ENCODE peak calls at places on chromosomes 5 and 9, in four cellular contexts. S is mesendoderm; R is endothelial cell of umbilical vein; D is CD8-positive, alpha-beta T cell. O is an unnamed sample.

GRCh38 chr9:76699966-76700365 is 64.3 kb upstream of the PCA3 start:
- DNase-seq in R (peak; percentile 34), D (no peak), S (no peak), O (peak; percentile 75)

GRCh38 chr9:123390337-123391135 is 34.5 kb downstream of the CRB2 start:
- DNase-seq in R (no peak), S (no peak), D (no peak), O (no peak)

GRCh38 chr9:85900504-85901201 is 40.3 kb upstream of the NAA35 start:
- DNase-seq in S (peak; percentile 69), R (peak; percentile 54), D (no peak), O (peak; percentile 15)

GRCh38 chr5:79456449-79456848 is 57.5 kb downstream of the HOMER1 start:
- DNase-seq in S (no peak), R (no peak), D (no peak), O (no peak)

GRCh38 chr5:133252133-133252480 is 200.3 kb downstream of the HSPA4 start:
- DNase-seq in R (no peak), D (no peak), S (no peak), O (no peak)

GRCh38 chr9:15509931-15510788 is 610 bp downstream of the PSIP1 start:
- DNase-seq in D (peak; percentile 77), R (peak; percentile 36), S (peak; percentile 73), O (peak; percentile 20)

GRCh38 chr5:180494510-180495181 is 467 bp downstream of the CNOT6 start:
- DNase-seq in R (peak; percentile 50), S (peak; percentile 36), D (no peak), O (peak; percentile 18)

GRCh38 chr9:112858625-112859147 is 32.0 kb downstream of the SLC46A2 start:
- DNase-seq in D (no peak), S (no peak), R (no peak), O (no peak)

GRCh38 chr9:126431112-126431742 is 104.6 kb downstream of the MVB12B start:
- DNase-seq in S (no peak), R (no peak), D (no peak), O (no peak)

GRCh38 chr5:78985407-78986223 is 505 bp upstream of the ARSB start:
- DNase-seq in S (no peak), R (peak; percentile 71), D (peak; percentile 52), O (peak; percentile 45)

GRCh38 chr5:79413112-79413511 is 100.8 kb downstream of the HOMER1 start:
- DNase-seq in S (no peak), D (no peak), R (peak; percentile 18), O (no peak)

GRCh38 chr5:138354926-138355378 is 2.5 kb downstream of the KDM3B start:
- DNase-seq in S (peak; percentile 88), R (peak; percentile 79), D (no peak), O (peak; percentile 68)

DNA sequence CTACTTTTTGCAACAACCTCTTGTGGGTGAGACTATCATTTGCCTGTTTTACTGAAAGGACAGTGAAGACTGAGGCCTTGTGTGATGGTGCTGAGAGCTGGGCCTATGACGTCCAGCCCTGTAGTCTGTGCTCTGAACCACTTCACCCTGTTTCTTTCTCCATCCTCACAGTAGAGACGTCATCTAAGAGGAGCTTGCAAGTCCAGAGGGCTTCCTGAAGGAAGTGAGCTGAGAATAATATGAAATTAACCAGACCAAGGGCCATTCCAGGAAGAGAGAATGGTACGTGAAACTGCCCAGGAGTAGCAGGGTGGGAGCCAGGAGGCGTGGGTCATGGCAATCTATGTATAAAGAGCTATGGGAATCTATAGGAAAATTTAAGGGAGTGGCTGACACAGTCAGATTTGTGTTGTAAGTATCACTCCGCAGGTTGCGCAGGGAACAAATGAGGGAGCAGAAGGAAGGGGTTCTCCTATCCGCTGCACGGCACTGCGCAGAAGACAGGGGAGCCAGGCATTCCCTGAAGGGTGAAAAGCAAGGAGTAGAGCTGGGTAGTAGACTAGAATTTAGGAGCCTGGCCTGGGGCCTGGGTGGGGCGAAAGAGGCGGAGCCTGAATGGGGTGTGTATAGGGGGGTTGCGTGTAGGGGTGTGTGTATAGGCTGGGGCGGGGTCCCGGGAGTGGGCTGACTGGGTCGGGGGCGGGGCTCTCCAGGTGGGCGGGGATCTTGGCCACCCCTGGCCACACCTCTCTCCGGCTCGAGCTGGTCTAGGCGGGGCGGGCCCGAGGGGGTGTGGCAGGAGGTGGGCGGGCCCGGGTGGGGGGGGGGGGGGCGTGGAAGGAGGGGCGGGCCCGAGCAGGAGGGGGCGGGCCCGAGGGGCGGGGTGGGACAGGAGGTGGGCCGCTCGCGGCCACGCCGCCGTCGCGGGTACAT is at the start of gene FGFR4:
- DNase-seq in R (no peak), S (peak; percentile 91), D (peak; percentile 66), O (peak; percentile 70)
- H3K27ac ChIP-seq in R (no peak within 1 kb of the TSS), S (no peak within 1 kb of the TSS), D (no peak within 1 kb of the TSS), O (no peak within 1 kb of the TSS)

GRCh38 chr5:127313847-127314473 is 23.4 kb downstream of the MEGF10 start:
- DNase-seq in S (peak; percentile 60), D (peak; percentile 79), R (peak; percentile 69), O (peak; percentile 17)
- H3K27ac ChIP-seq in S (no peak overlapping the region), D (no peak overlapping the region), R (no peak overlapping the region), O (no peak overlapping the region)

GRCh38 chr9:21081999-21082398 is 4.3 kb upstream of the IFNB1 start:
- DNase-seq in S (no peak), R (no peak), D (no peak), O (no peak)

GRCh38 chr9:21082671-21083070 is 4.9 kb upstream of the IFNB1 start:
- DNase-seq in R (no peak), S (no peak), D (no peak), O (no peak)

GRCh38 chr9:21078702-21079101 is 960 bp upstream of the IFNB1 start:
- DNase-seq in S (peak; percentile 38), D (no peak), R (no peak), O (no peak)

GRCh38 chr9:21080793-21081192 is 3.1 kb upstream of the IFNB1 start:
- DNase-seq in S (no peak), R (no peak), D (no peak), O (no peak)

GRCh38 chr9:21081451-21081850 is 3.7 kb upstream of the IFNB1 start:
- DNase-seq in D (no peak), R (peak; percentile 45), S (no peak), O (no peak)
- H3K27ac ChIP-seq in D (no peak overlapping the region), R (peak overlapping the region; percentile 19), S (no peak overlapping the region), O (no peak overlapping the region)

DNA sequence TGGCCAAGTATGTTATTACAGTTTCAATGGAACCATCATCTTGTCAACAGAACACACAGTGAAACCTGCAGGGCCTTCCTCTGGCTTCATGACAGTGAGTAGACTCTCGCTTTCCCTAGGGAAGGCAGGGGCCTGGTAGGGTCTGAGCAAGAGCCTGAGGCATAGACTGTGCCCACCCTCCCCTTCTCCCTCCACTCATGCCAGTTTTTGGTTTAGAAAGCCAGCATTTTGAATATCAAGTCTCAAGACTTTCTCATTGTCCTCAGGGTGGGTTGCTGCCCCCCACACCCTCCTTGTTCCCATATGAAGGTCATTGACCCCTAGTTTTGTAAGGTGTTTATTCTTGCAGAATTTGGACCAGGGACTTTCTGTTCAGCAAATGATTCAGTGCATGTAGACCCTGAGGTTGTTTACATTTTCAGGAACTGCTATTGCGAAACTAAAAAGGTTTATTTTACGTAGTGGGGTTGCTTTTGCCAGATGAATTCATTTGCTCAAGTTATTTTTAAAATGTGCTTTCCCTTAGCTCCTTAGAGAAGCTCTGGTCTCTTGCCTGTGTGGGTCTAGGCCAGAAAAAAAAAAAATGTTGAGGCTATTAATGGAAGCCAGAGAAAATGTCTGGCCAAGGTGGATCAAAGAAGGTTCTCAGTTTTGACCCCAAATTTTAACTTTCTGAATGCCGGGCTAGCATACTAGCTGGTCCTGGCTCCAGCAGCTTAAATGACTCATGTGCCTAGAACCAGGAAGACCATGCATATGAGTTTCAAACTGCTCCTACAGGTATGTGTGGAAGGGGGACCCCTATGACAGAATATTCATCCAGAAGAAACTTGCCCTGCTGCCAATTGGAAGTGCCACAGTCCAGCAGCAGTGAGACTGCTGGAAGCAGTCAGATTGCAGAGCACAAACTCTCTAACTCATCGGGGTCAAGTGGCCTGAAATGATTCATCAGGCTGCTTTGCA is 10.1 kb upstream of the MOB3B start:
- DNase-seq in R (no peak), D (no peak), S (no peak), O (peak; percentile 54)
- H3K27ac ChIP-seq in R (no peak overlapping the region), D (no peak overlapping the region), S (no peak overlapping the region), O (peak overlapping the region; percentile 39)

DNA sequence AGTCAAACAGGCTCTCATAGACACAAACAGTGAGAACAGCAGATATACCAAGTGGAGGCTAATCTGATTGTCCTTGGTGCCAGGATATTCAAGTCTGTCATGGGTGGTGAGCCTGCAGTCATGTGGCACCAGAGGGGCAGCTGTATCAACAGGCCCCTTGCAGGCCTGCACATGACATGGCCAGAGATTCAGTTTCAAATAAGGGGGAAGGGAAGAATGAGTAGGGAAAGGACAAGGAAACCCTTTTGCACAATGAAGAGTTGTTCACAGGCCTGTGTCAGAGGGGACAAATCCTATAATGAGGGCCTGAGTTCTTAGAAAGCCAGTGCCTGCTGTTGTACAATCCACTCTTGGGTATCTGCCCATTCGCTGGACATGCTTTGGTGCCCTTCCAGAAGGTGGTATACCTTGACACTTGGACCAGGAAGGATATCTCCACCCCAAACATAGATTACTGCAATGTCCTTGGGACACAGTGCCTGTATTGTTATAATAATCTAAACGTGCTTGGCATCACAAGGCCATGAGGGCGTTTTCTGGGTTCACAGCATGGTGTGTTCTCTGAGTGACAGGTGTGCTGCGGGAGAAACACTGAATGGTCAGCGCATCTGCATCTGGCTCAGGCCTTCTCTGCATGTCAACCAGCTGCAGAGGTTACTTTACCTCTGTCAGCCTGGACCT is 1.9 kb upstream of the TMEM171 start:
- DNase-seq in S (no peak), D (no peak), R (no peak), O (no peak)
- H3K27ac ChIP-seq in S (no peak overlapping the region), D (no peak overlapping the region), R (no peak overlapping the region), O (no peak overlapping the region)

GRCh38 chr9:134965421-134965820 is 47.7 kb upstream of the FCN1 start:
- DNase-seq in R (no peak), S (no peak), D (no peak), O (no peak)
- H3K27ac ChIP-seq in R (no peak overlapping the region), S (no peak overlapping the region), D (no peak overlapping the region), O (no peak overlapping the region)

GRCh38 chr5:141850786-141851185 is 27.4 kb downstream of the PCDH1 start:
- DNase-seq in R (no peak), S (peak; percentile 70), D (no peak), O (no peak)
- H3K27ac ChIP-seq in R (peak overlapping the region; percentile 59), S (peak overlapping the region; percentile 33), D (no peak overlapping the region), O (no peak overlapping the region)

DNA sequence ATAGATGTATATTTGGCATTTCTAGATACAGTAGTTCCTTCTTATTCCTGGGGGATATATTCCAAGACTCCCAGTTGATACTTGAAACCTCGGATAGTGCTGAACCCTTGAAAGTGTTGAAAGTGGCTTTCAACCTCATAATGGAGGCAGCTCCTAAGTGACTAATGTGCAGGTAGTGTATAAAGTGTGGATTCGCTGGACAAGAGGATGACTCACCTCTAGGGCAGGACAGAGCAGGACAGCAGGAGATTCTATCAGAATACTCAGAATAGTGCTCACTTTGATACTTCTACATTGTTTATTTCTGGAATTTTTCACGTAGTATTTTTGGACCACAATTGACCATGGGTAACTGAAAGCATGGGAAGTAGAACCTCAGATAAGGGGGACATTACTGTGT is 1138.9 kb upstream of the WWC1 start:
- DNase-seq in R (no peak), S (no peak), D (no peak), O (no peak)
- H3K27ac ChIP-seq in R (no peak overlapping the region), S (no peak overlapping the region), D (no peak overlapping the region), O (no peak overlapping the region)

GRCh38 chr5:151216781-151217180 is 7.1 kb downstream of the CCDC69 start:
- DNase-seq in D (no peak), R (no peak), S (no peak), O (no peak)
- H3K27ac ChIP-seq in D (peak overlapping the region; percentile 9), R (no peak overlapping the region), S (no peak overlapping the region), O (no peak overlapping the region)